ENCODE peak calls at places on chromosomes 12 and 14, in seven cellular contexts. One of them, this sample, is unnamed.

GRCh38 chr14:96053600-96054381 is 14.6 kb downstream of the C14orf132 start:
- DNase-seq in HEK293T: no peak
- DNase-seq in K562: no peak
- DNase-seq in GM12878: no peak
- DNase-seq in HCT116: no peak
- DNase-seq in HepG2: no peak
- DNase-seq in H1: no peak
- DNase-seq in this sample: no peak

GRCh38 chr14:35292770-35293561 is 784 bp downstream of the PSMA6 start:
- DNase-seq in HEK293T: no peak
- DNase-seq in K562: no peak
- DNase-seq in GM12878: no peak
- DNase-seq in HCT116: no peak
- DNase-seq in HepG2: no peak
- DNase-seq in H1: no peak
- DNase-seq in this sample: no peak

GRCh38 chr12:38153737-38154061 is 162.9 kb upstream of the ALG10B start:
- DNase-seq in HEK293T: no peak
- DNase-seq in K562: no peak
- DNase-seq in GM12878: no peak
- DNase-seq in HCT116: no peak
- DNase-seq in HepG2: no peak
- DNase-seq in H1: no peak
- DNase-seq in this sample: no peak

GRCh38 chr12:132222096-132222807 is 78.0 kb downstream of the NOC4L start:
- DNase-seq in HEK293T: no peak
- DNase-seq in K562: no peak
- DNase-seq in GM12878: peak
- DNase-seq in HCT116: peak
- DNase-seq in HepG2: peak
- DNase-seq in H1: no peak
- DNase-seq in this sample: no peak

GRCh38 chr14:98249476-98249875 is 1022.5 kb downstream of the BCL11B start:
- DNase-seq in HEK293T: no peak
- DNase-seq in K562: no peak
- DNase-seq in GM12878: no peak
- DNase-seq in HCT116: no peak
- DNase-seq in HepG2: no peak
- DNase-seq in H1: no peak
- DNase-seq in this sample: no peak

GRCh38 chr12:63918788-63919300 is 74.3 kb downstream of the SRGAP1 start:
- DNase-seq in HEK293T: no peak
- DNase-seq in K562: no peak
- DNase-seq in GM12878: no peak
- DNase-seq in HCT116: no peak
- DNase-seq in HepG2: peak
- DNase-seq in H1: no peak
- DNase-seq in this sample: no peak

GRCh38 chr14:103905861-103906456 is 22.3 kb upstream of the TDRD9 start:
- DNase-seq in HEK293T: no peak
- DNase-seq in K562: no peak
- DNase-seq in GM12878: no peak
- DNase-seq in HCT116: no peak
- DNase-seq in HepG2: no peak
- DNase-seq in H1: peak
- DNase-seq in this sample: peak

GRCh38 chr12:107318554-107318803 is 225.1 kb upstream of the CRY1 start:
- DNase-seq in HEK293T: no peak
- DNase-seq in K562: peak
- DNase-seq in GM12878: no peak
- DNase-seq in HCT116: no peak
- DNase-seq in HepG2: no peak
- DNase-seq in H1: no peak
- DNase-seq in this sample: no peak

GRCh38 chr14:55881577-55882241 is 236.5 kb upstream of the PELI2 start:
- DNase-seq in HEK293T: no peak
- DNase-seq in K562: no peak
- DNase-seq in GM12878: no peak
- DNase-seq in HCT116: no peak
- DNase-seq in HepG2: no peak
- DNase-seq in H1: peak
- DNase-seq in this sample: no peak

GRCh38 chr14:69879175-69880047 is at the start of gene SMOC1:
- DNase-seq in HEK293T: peak
- DNase-seq in K562: peak
- DNase-seq in GM12878: no peak
- DNase-seq in HCT116: no peak
- DNase-seq in HepG2: peak
- DNase-seq in H1: peak
- DNase-seq in this sample: peak

GRCh38 chr12:4119157-4119761 is 154.3 kb upstream of the CCND2 start:
- DNase-seq in HEK293T: no peak
- DNase-seq in K562: no peak
- DNase-seq in GM12878: peak
- DNase-seq in HCT116: no peak
- DNase-seq in HepG2: no peak
- DNase-seq in H1: no peak
- DNase-seq in this sample: no peak

GRCh38 chr12:50550530-50551223 is 45.9 kb downstream of the DIP2B start:
- DNase-seq in HEK293T: no peak
- DNase-seq in K562: peak
- DNase-seq in GM12878: no peak
- DNase-seq in HCT116: no peak
- DNase-seq in HepG2: no peak
- DNase-seq in H1: no peak
- DNase-seq in this sample: no peak

GRCh38 chr12:4564819-4565218 is 2.8 kb downstream of the DYRK4 start:
- DNase-seq in HEK293T: no peak
- DNase-seq in K562: no peak
- DNase-seq in GM12878: peak
- DNase-seq in HCT116: no peak
- DNase-seq in HepG2: no peak
- DNase-seq in H1: no peak
- DNase-seq in this sample: no peak

GRCh38 chr12:46824709-46825108 is 1.1 kb downstream of the SLC38A4 start:
- DNase-seq in HEK293T: no peak
- DNase-seq in K562: no peak
- DNase-seq in GM12878: no peak
- DNase-seq in HCT116: no peak
- DNase-seq in HepG2: no peak
- DNase-seq in H1: no peak
- DNase-seq in this sample: no peak

GRCh38 chr12:22684526-22685118 is 59.7 kb downstream of the ETNK1 start:
- DNase-seq in HEK293T: peak
- DNase-seq in K562: peak
- DNase-seq in GM12878: peak
- DNase-seq in HCT116: peak
- DNase-seq in HepG2: peak
- DNase-seq in H1: no peak
- DNase-seq in this sample: no peak

GRCh38 chr12:6084261-6084968 is 40.1 kb downstream of the VWF start:
- DNase-seq in HEK293T: no peak
- DNase-seq in K562: no peak
- DNase-seq in GM12878: no peak
- DNase-seq in HCT116: peak
- DNase-seq in HepG2: no peak
- DNase-seq in H1: no peak
- DNase-seq in this sample: no peak

GRCh38 chr12:22631863-22632463 is 7.0 kb downstream of the ETNK1 start:
- DNase-seq in HEK293T: no peak
- DNase-seq in K562: no peak
- DNase-seq in GM12878: no peak
- DNase-seq in HCT116: no peak
- DNase-seq in HepG2: no peak
- DNase-seq in H1: no peak
- DNase-seq in this sample: no peak

GRCh38 chr14:52473557-52473956 is 78.7 kb downstream of the TXNDC16 start:
- DNase-seq in HEK293T: no peak
- DNase-seq in K562: no peak
- DNase-seq in GM12878: no peak
- DNase-seq in HCT116: peak
- DNase-seq in HepG2: peak
- DNase-seq in H1: no peak
- DNase-seq in this sample: no peak

GRCh38 chr12:21656931-21657335 is 709 bp downstream of the LDHB start:
- DNase-seq in HEK293T: peak
- DNase-seq in K562: peak
- DNase-seq in GM12878: no peak
- DNase-seq in HCT116: peak
- DNase-seq in HepG2: no peak
- DNase-seq in H1: no peak
- DNase-seq in this sample: no peak

GRCh38 chr14:91806716-91807115 is 60.6 kb downstream of the TC2N start:
- DNase-seq in HEK293T: no peak
- DNase-seq in K562: no peak
- DNase-seq in GM12878: no peak
- DNase-seq in HCT116: no peak
- DNase-seq in HepG2: no peak
- DNase-seq in H1: no peak
- DNase-seq in this sample: no peak

GRCh38 chr12:89919241-89919906 is 210.7 kb upstream of the ATP2B1 start:
- DNase-seq in HEK293T: no peak
- DNase-seq in K562: no peak
- DNase-seq in GM12878: no peak
- DNase-seq in HCT116: no peak
- DNase-seq in HepG2: no peak
- DNase-seq in H1: no peak
- DNase-seq in this sample: no peak

GRCh38 chr14:94341654-94342333 is 18.7 kb upstream of the SERPINA6 start:
- DNase-seq in HEK293T: no peak
- DNase-seq in K562: no peak
- DNase-seq in GM12878: no peak
- DNase-seq in HCT116: no peak
- DNase-seq in HepG2: no peak
- DNase-seq in H1: no peak
- DNase-seq in this sample: no peak
- TF ChIP-seq SP1 in HEK293T: no peak
- TF ChIP-seq SP1 in K562: no peak
- TF ChIP-seq SP1 in GM12878: no peak
- TF ChIP-seq SP1 in HCT116: no peak
- TF ChIP-seq SP1 in HepG2: no peak
- TF ChIP-seq SP1 in H1: no peak
- TF ChIP-seq SP1 in this sample: no peak

GRCh38 chr12:2246358-2246757 is 193.6 kb downstream of the CACNA1C start:
- DNase-seq in HEK293T: no peak
- DNase-seq in K562: no peak
- DNase-seq in GM12878: no peak
- DNase-seq in HCT116: no peak
- DNase-seq in HepG2: no peak
- DNase-seq in H1: no peak
- DNase-seq in this sample: no peak

GRCh38 chr12:2250797-2251196 is 198.0 kb downstream of the CACNA1C start:
- DNase-seq in HEK293T: no peak
- DNase-seq in K562: no peak
- DNase-seq in GM12878: no peak
- DNase-seq in HCT116: no peak
- DNase-seq in HepG2: no peak
- DNase-seq in H1: no peak
- DNase-seq in this sample: no peak

GRCh38 chr12:2248087-2248900 is 195.5 kb downstream of the CACNA1C start:
- DNase-seq in HEK293T: no peak
- DNase-seq in K562: no peak
- DNase-seq in GM12878: no peak
- DNase-seq in HCT116: no peak
- DNase-seq in HepG2: peak
- DNase-seq in H1: no peak
- DNase-seq in this sample: no peak

GRCh38 chr12:2247109-2247508 is 194.3 kb downstream of the CACNA1C start:
- DNase-seq in HEK293T: no peak
- DNase-seq in K562: no peak
- DNase-seq in GM12878: no peak
- DNase-seq in HCT116: no peak
- DNase-seq in HepG2: no peak
- DNase-seq in H1: no peak
- DNase-seq in this sample: no peak

DNA sequence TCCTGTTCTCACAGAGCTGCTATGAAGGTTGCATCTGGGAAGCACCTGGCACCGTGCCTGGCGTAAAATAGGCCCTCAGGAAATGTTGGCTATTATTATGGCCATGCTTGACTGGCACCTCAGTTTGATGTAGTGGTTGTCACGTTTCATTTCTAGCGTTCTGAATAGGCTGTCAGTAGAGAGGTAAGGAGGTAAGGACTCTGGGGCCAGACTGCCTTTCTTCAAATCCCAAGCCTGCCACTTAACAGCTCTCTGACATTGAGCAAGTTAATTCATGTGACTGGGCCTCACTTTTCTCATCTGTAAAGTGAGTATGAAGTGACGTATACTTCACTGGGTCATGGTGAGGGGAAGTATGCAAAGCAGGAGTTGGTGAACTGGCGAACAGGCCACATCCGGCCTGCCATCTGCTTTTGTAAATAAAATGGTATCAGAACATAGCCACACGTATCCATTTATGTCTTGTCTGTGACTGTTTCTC is 196.2 kb downstream of the CACNA1C start:
- DNase-seq in HEK293T: no peak
- DNase-seq in K562: no peak
- DNase-seq in GM12878: peak
- DNase-seq in HCT116: no peak
- DNase-seq in HepG2: no peak
- DNase-seq in H1: no peak
- DNase-seq in this sample: no peak
- TF ChIP-seq SP1 in HEK293T: no peak
- TF ChIP-seq SP1 in K562: no peak
- TF ChIP-seq SP1 in GM12878: no peak
- TF ChIP-seq SP1 in HCT116: no peak
- TF ChIP-seq SP1 in HepG2: no peak
- TF ChIP-seq SP1 in H1: no peak
- TF ChIP-seq SP1 in this sample: no peak

DNA sequence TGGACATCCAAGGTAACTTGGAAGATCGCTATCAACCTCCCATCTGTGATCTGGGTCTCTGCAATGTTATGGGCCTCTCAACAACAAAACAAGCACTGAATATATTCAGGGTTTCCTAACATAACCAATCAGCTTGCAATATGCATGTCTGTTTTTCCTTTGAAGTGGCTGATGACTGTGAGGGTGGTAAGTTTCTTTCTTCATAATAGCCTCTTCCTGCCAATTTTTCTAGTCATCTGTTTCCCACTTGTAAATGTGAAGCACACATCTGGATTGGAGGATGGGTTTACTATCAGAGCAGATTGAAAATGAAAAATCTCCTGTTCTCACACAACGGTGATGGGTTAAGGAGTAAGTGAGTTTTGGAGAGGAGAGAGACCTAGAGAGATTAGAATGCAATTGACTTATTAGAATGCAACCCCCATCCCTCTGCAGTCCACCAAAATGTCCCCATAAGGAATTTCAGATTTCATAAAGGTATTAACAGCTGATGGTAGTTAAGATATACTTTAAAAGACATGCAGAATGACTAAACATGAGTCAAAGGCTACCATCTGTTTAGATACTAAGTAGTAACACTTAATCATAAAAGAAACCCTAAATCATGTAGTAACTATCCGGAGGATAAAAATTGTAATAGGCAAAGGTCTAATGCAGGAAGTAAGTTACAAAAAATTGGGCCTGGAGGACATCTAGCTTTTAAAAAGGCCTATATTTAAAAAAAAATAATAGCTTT is 58.4 kb upstream of the SAV1 start:
- DNase-seq in HEK293T: no peak
- DNase-seq in K562: no peak
- DNase-seq in GM12878: no peak
- DNase-seq in HCT116: no peak
- DNase-seq in HepG2: no peak
- DNase-seq in H1: no peak
- DNase-seq in this sample: no peak
- TF ChIP-seq SP1 in HEK293T: no peak
- TF ChIP-seq SP1 in K562: no peak
- TF ChIP-seq SP1 in GM12878: no peak
- TF ChIP-seq SP1 in HCT116: no peak
- TF ChIP-seq SP1 in HepG2: no peak
- TF ChIP-seq SP1 in H1: no peak
- TF ChIP-seq SP1 in this sample: no peak

GRCh38 chr12:12486661-12487240 is 75.9 kb downstream of the DUSP16 start:
- DNase-seq in HEK293T: no peak
- DNase-seq in K562: no peak
- DNase-seq in GM12878: peak
- DNase-seq in HCT116: no peak
- DNase-seq in HepG2: peak
- DNase-seq in H1: no peak
- DNase-seq in this sample: no peak
- TF ChIP-seq SP1 in HEK293T: no peak
- TF ChIP-seq SP1 in K562: no peak
- TF ChIP-seq SP1 in GM12878: no peak
- TF ChIP-seq SP1 in HCT116: no peak
- TF ChIP-seq SP1 in HepG2: no peak
- TF ChIP-seq SP1 in H1: no peak
- TF ChIP-seq SP1 in this sample: no peak